ENCODE peak calls at places on chromosomes 7 and 10, in six cellular contexts. M, D, Q, B, E and T are unnamed samples.

GRCh38 chr7:47943676-47944474 is 4.4 kb downstream of the PKD1L1 start:
- DNase-seq in M (no peak), D (no peak), Q (no peak), B (no peak), E (no peak), T (no peak)

GRCh38 chr7:13980474-13980873 is 9.0 kb downstream of the ETV1 start:
- DNase-seq in M (no peak), D (no peak), Q (no peak), B (no peak), E (no peak), T (no peak)

GRCh38 chr7:74371381-74372059 is 82.2 kb upstream of the GTF2IRD1 start:
- DNase-seq in M (no peak), D (no peak), Q (no peak), B (peak), E (peak), T (peak)

GRCh38 chr10:112960151-112960681 is 10.2 kb downstream of the TCF7L2 start:
- DNase-seq in M (no peak), D (no peak), Q (no peak), B (no peak), E (peak), T (no peak)

GRCh38 chr10:121240011-121240410 is 358.2 kb downstream of the FGFR2 start:
- DNase-seq in M (no peak), D (no peak), Q (no peak), B (no peak), E (no peak), T (no peak)

GRCh38 chr7:39271386-39271785 is 293.7 kb downstream of the POU6F2 start:
- DNase-seq in M (no peak), D (no peak), Q (no peak), B (peak), E (peak), T (peak)

GRCh38 chr7:101363734-101364374 is 1.2 kb downstream of the COL26A1 start:
- DNase-seq in M (peak), D (peak), Q (no peak), B (peak), E (peak), T (peak)

GRCh38 chr7:75711634-75712494 is 26.9 kb downstream of the HIP1 start:
- DNase-seq in M (no peak), D (peak), Q (no peak), B (no peak), E (peak), T (peak)

GRCh38 chr10:121900443-121901174 is 27.2 kb downstream of the ATE1 start:
- DNase-seq in M (no peak), D (peak), Q (no peak), B (no peak), E (peak), T (peak)

GRCh38 chr10:43401627-43402026 is 7.4 kb downstream of the HNRNPF start:
- DNase-seq in M (no peak), D (no peak), Q (no peak), B (no peak), E (peak), T (no peak)

GRCh38 chr10:121891103-121891502 is 36.7 kb downstream of the ATE1 start:
- DNase-seq in M (no peak), D (no peak), Q (no peak), B (no peak), E (peak), T (no peak)

GRCh38 chr10:72740526-72740925 is 48.6 kb downstream of the MCU start:
- DNase-seq in M (no peak), D (peak), Q (no peak), B (peak), E (peak), T (peak)

GRCh38 chr10:124709862-124710261 is 34.3 kb downstream of the FAM53B start:
- DNase-seq in M (peak), D (no peak), Q (no peak), B (no peak), E (no peak), T (no peak)
- H3K4me3 ChIP-seq in M (no peak), D (no peak), Q (no peak), B (no peak), E (no peak), T (no peak)

GRCh38 chr10:31961264-31961663 is 32.6 kb upstream of the ARHGAP12 start:
- DNase-seq in M (no peak), D (no peak), Q (no peak), B (no peak), E (no peak), T (peak)
- H3K4me3 ChIP-seq in M (no peak), D (no peak), Q (no peak), B (peak), E (no peak), T (no peak)

GRCh38 chr7:100221767-100222444 is 2.2 kb downstream of the PVRIG start:
- DNase-seq in M (no peak), D (no peak), Q (no peak), B (no peak), E (no peak), T (no peak)

GRCh38 chr7:100220833-100221718 is 1.3 kb downstream of the PVRIG start:
- DNase-seq in M (no peak), D (no peak), Q (no peak), B (no peak), E (no peak), T (no peak)

GRCh38 chr7:100219271-100219737 is 445 bp upstream of the PVRIG start:
- DNase-seq in M (no peak), D (no peak), Q (no peak), B (no peak), E (no peak), T (no peak)

DNA sequence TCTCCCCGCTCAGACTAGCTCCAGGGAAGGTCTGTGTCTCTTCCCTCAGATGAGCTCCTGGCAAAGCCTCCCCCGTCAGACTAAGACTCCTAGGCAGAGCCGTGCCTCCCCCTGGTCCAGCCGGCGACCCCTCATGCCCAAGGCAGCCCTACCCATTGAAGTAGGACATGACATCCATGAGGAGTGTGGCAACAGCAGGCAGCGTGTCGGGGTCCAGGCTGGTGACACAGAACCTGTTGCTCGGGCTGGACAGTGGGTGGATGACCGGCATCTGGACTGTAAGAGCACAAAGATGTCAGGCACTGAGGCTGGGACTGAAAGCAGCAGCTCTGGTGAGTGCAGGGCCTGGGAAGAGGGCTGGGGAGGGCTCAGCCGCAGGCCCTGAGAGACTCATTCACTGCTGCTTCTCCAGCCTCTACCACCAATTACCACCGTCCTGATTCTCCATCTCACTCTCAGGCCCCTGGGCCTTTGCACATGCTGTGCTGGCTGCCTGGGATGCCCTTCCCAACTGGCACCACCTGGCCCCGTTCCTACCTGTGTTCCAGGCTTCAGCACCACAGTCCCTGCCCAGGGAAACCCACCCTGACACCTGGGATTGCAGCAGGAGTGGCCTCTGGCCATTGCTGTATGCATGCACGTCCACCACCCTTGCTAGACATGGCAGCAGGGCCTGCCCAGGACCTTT is 2.8 kb downstream of the PVRIG start:
- DNase-seq in M (no peak), D (no peak), Q (no peak), B (no peak), E (no peak), T (no peak)
- H3K4me3 ChIP-seq in M (no peak), D (no peak), Q (no peak), B (no peak), E (no peak), T (no peak)

DNA sequence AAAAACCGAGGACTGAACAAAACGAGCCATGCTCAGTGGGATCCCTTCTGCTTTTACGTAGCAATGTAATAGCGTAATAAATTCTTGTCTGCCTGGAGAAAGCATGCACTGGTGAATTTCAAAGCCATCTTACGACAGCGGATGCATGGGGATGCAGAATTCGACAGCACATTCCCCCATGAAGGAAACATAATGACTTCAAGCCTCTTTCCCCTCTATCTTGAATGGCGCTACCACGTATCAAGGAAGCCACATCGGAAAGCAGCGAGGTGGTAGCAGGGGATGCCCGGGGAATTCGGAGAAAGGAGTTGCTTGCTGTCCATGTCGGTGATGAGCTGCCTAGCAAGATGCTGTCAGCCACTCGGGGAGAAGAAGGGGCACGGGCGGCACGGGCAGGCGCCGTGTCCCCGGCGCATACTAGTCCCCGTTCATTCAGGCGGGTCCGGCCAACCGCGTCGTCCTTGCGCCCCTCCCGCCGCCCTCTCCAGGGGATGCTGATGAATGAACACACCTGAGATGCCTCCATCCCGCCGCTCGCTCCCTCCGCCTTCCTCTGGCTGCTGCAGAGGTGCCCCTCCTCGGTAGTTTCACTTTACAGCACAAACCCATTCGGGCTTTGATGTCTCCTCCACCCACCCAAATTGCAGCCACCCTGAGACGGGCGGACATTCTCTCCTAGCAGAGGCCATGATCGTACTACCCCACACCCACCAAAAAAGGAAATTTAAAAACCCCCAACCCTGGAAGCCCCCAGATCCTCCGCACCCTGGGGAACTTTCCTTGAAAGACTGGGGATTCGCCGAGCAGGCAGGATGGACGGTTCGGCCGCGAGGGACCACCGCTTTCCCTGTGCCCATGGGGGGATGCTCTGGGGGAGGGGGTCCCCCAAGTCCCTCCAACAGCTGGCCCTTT is 627 bp downstream of the SORBS1 start:
- DNase-seq in M (peak), D (peak), Q (peak), B (peak), E (peak), T (peak)
- H3K4me3 ChIP-seq in M (peak), D (peak), Q (peak), B (peak), E (peak), T (peak)

GRCh38 chr10:110363572-110364411 is 59.1 kb upstream of the SMNDC1 start:
- DNase-seq in M (no peak), D (no peak), Q (no peak), B (no peak), E (no peak), T (no peak)
- H3K4me3 ChIP-seq in M (no peak), D (no peak), Q (no peak), B (no peak), E (no peak), T (no peak)

DNA sequence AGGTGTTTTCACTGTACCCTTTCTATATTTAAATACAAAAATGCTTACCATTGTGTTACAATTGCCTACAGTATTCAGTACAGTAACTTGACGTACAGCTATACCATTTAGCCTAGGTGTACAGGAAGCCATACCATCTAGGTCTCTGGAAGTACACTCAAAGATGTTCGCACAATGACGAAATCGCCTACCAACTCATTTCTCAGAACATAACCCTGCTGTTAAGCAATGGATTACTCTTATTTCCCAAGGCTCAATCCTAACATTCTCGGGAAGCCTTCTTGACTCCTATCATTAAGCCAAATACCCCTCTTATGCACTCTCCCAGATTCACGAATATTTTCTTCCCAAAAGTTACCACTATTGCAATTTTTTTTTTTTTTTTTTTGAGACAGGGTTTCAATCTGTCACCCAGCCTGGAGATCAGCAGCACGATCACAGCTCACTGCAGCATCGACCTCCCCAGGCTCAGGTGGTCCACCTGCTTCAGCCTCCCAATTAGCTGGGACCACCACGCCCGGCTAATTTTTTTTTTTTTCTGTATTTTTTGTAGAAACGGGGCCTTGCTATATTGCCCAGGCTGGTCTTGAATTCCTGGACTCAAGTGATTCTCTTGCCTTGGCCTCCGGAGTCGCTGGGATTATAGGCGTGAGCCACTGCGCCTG is 1.5 kb downstream of the CWF19L1 start:
- DNase-seq in M (no peak), D (no peak), Q (no peak), B (no peak), E (no peak), T (no peak)
- H3K4me3 ChIP-seq in M (peak), D (no peak), Q (peak), B (peak), E (no peak), T (no peak)

GRCh38 chr10:26829810-26830515 is 30.8 kb downstream of the ABI1 start:
- DNase-seq in M (no peak), D (no peak), Q (no peak), B (no peak), E (no peak), T (no peak)
- H3K4me3 ChIP-seq in M (no peak), D (no peak), Q (no peak), B (no peak), E (no peak), T (no peak)

DNA sequence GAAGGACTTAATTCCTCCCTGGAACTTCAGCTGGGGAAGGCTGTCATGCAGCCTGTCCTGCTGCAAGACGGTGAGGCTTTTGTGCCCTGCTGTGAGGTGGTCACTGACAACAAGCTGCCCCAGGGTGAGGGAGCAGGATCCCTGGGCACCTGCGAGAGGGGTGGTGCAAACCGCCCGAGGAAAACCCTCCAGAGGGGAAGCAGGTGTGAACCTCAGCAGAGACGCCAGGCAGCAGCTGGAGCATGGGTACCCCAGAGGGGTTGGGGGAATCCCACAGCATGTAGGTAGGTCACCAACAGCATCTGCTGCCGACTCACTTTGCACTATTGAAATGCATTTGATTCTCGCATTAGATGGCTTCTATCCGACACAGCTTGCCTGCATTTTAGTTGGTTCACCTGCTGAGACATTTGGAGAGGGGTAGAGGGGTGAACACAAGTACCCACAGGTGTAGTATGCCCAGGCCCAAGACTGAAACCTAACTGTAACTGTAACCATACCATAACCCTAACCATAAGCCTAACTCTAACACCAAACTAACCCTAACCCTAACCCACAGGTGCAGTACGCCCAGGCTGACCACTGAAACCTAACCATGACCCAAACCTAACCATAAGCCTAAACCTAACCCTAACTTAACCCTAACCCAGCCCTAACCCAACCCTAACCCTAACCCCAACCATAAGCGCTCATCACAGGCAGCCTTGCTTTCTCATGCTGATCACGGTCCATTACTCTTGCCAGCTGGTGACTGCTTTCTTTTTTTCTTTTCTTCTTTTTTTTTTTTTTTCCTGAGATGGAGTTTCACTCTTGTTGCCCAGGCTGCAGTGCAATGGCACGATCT is 85.9 kb downstream of the ELFN1 start:
- DNase-seq in M (no peak), D (no peak), Q (no peak), B (no peak), E (no peak), T (no peak)
- H3K4me3 ChIP-seq in M (no peak), D (no peak), Q (no peak), B (no peak), E (no peak), T (no peak)

DNA sequence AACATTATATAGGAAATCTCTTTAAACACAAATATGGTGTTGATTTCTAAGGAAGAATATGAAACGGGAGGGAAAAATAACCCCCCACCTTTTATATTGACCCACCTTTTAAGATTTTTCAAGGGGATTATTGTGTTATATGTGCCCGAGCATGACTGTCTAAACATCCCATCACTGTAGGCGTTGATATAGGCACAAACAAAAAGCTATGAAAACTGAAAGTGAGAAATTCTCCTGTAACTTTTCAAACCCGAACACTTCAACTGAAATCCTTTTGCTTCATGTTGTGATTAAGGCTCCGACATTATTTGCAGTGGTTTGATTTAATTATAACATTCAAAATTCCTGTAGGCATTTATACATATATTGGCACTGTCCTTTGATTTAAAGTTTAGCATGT is 244.6 kb upstream of the CELF2 start:
- DNase-seq in M (no peak), D (no peak), Q (no peak), B (no peak), E (no peak), T (peak)
- H3K4me3 ChIP-seq in M (no peak), D (no peak), Q (no peak), B (no peak), E (no peak), T (peak)

DNA sequence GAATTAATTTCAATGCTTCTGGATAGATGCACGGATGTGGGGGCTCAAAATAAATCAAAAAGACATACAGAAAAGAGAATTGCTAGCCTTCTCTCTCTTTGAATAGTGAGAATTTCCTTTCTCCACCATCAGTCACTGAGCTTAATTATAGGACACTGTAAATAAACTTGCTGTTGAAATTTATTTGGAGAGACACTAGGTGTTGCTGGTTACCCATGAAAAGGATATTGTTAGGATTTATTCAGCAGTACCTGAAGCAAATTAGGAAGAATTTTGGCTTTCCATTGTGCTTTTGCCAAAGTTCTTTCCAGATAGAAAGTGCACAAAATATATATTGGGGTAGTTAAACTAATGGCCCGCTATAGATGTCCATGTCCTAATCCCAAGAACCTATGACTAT is 27.6 kb downstream of the GCC1 start:
- DNase-seq in M (no peak), D (no peak), Q (no peak), B (no peak), E (no peak), T (no peak)
- H3K4me3 ChIP-seq in M (no peak), D (no peak), Q (no peak), B (no peak), E (no peak), T (no peak)